ENCODE peak calls at places on chromosomes 7 and 10, in nine cellular contexts. One of them, this sample, is unnamed.

GRCh38 chr7:131010714-131011436 is 276.9 kb upstream of the KLF14 start:
- DNase-seq in endothelial cell of umbilical vein: no peak
- DNase-seq in HL-60: peak
- DNase-seq in IMR-90: peak
- DNase-seq in H1: no peak
- DNase-seq in brain microvascular endothelial cell: no peak
- DNase-seq in GM12864: no peak
- DNase-seq in fibroblast of mammary gland: peak
- DNase-seq in thyroid gland: no peak
- DNase-seq in this sample: no peak

GRCh38 chr7:18610331-18610948 is 114.9 kb downstream of the HDAC9 start:
- DNase-seq in endothelial cell of umbilical vein: peak
- DNase-seq in HL-60: no peak
- DNase-seq in IMR-90: peak
- DNase-seq in H1: peak
- DNase-seq in brain microvascular endothelial cell: peak
- DNase-seq in GM12864: no peak
- DNase-seq in fibroblast of mammary gland: peak
- DNase-seq in thyroid gland: peak
- DNase-seq in this sample: peak

GRCh38 chr10:68829952-68830351 is 2.6 kb downstream of the STOX1 start:
- DNase-seq in endothelial cell of umbilical vein: no peak
- DNase-seq in HL-60: no peak
- DNase-seq in IMR-90: no peak
- DNase-seq in H1: no peak
- DNase-seq in brain microvascular endothelial cell: no peak
- DNase-seq in GM12864: no peak
- DNase-seq in fibroblast of mammary gland: no peak
- DNase-seq in thyroid gland: no peak
- DNase-seq in this sample: no peak

GRCh38 chr7:9939171-9939570 is 1034.5 kb upstream of the PHF14 start:
- DNase-seq in endothelial cell of umbilical vein: no peak
- DNase-seq in HL-60: no peak
- DNase-seq in IMR-90: no peak
- DNase-seq in H1: no peak
- DNase-seq in brain microvascular endothelial cell: no peak
- DNase-seq in GM12864: no peak
- DNase-seq in fibroblast of mammary gland: no peak
- DNase-seq in thyroid gland: no peak
- DNase-seq in this sample: no peak

GRCh38 chr7:131521651-131522163 is 34.7 kb downstream of the PODXL start:
- DNase-seq in endothelial cell of umbilical vein: peak
- DNase-seq in HL-60: no peak
- DNase-seq in IMR-90: no peak
- DNase-seq in H1: no peak
- DNase-seq in brain microvascular endothelial cell: no peak
- DNase-seq in GM12864: no peak
- DNase-seq in fibroblast of mammary gland: no peak
- DNase-seq in thyroid gland: peak
- DNase-seq in this sample: no peak

GRCh38 chr7:73478549-73478948 is 43.5 kb downstream of the BAZ1B start:
- DNase-seq in endothelial cell of umbilical vein: no peak
- DNase-seq in HL-60: no peak
- DNase-seq in IMR-90: no peak
- DNase-seq in H1: no peak
- DNase-seq in brain microvascular endothelial cell: no peak
- DNase-seq in GM12864: no peak
- DNase-seq in fibroblast of mammary gland: no peak
- DNase-seq in thyroid gland: no peak
- DNase-seq in this sample: no peak

GRCh38 chr10:91162495-91163268 is 57.8 kb upstream of the PCGF5 start:
- DNase-seq in endothelial cell of umbilical vein: peak
- DNase-seq in HL-60: no peak
- DNase-seq in IMR-90: peak
- DNase-seq in H1: peak
- DNase-seq in brain microvascular endothelial cell: no peak
- DNase-seq in GM12864: no peak
- DNase-seq in fibroblast of mammary gland: peak
- DNase-seq in thyroid gland: peak
- DNase-seq in this sample: no peak

GRCh38 chr7:891805-892204 is 15.5 kb downstream of the GET4 start:
- DNase-seq in endothelial cell of umbilical vein: no peak
- DNase-seq in HL-60: no peak
- DNase-seq in IMR-90: no peak
- DNase-seq in H1: no peak
- DNase-seq in brain microvascular endothelial cell: no peak
- DNase-seq in GM12864: no peak
- DNase-seq in fibroblast of mammary gland: no peak
- DNase-seq in thyroid gland: no peak
- DNase-seq in this sample: no peak

GRCh38 chr10:122461367-122461728 is at the start of gene HTRA1:
- DNase-seq in endothelial cell of umbilical vein: peak
- DNase-seq in HL-60: no peak
- DNase-seq in IMR-90: peak
- DNase-seq in H1: no peak
- DNase-seq in brain microvascular endothelial cell: no peak
- DNase-seq in GM12864: no peak
- DNase-seq in fibroblast of mammary gland: peak
- DNase-seq in thyroid gland: peak
- DNase-seq in this sample: no peak

DNA sequence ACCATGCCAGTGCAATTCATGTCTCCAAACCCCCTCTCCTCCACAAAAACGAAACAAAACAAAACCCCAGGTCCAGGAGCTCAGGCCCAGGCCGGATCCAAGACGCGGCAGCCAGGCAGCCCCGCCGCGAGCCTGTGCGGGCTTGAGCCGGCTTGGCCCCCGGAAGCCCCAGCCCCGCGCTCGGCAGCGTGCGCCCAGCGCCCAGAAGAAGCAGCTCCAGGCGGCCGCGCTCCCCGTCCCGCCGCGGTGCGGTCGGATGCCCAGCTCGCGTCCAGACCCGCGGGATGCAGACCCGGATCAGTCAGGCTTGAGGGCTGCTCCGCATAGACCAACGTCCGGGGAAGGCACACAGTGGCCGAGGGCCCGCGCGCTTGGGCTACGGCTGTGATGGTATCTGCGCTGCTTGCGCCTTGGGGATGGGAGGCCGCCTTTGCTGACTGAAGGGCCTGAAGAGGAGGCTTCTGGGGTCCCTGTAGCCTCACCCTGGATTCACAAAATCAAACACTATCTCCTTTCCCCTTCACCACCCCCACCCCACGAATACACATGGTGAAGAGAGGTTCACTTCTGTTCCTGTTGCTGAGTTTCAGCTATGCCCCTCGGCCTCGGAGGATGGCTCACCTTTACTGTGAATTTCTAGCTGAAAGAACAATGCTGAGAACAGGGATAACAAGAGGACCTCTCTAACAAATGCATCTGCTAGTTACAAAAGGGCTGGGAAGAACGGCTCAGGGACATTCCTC is 79.9 kb upstream of the EN2 start:
- DNase-seq in endothelial cell of umbilical vein: peak
- DNase-seq in HL-60: no peak
- DNase-seq in IMR-90: peak
- DNase-seq in H1: peak
- DNase-seq in brain microvascular endothelial cell: no peak
- DNase-seq in GM12864: no peak
- DNase-seq in fibroblast of mammary gland: no peak
- DNase-seq in thyroid gland: peak
- DNase-seq in this sample: no peak
- H3K4me3 ChIP-seq in endothelial cell of umbilical vein: no peak
- H3K4me3 ChIP-seq in HL-60: no peak
- H3K4me3 ChIP-seq in IMR-90: no peak
- H3K4me3 ChIP-seq in H1: no peak
- H3K4me3 ChIP-seq in brain microvascular endothelial cell: no peak
- H3K4me3 ChIP-seq in GM12864: no peak
- H3K4me3 ChIP-seq in fibroblast of mammary gland: no peak
- H3K4me3 ChIP-seq in thyroid gland: no peak
- H3K4me3 ChIP-seq in this sample: no peak

GRCh38 chr10:113709221-113709838 is 29.6 kb downstream of the CASP7 start:
- DNase-seq in endothelial cell of umbilical vein: peak
- DNase-seq in HL-60: no peak
- DNase-seq in IMR-90: peak
- DNase-seq in H1: no peak
- DNase-seq in brain microvascular endothelial cell: peak
- DNase-seq in GM12864: no peak
- DNase-seq in fibroblast of mammary gland: peak
- DNase-seq in thyroid gland: peak
- DNase-seq in this sample: peak

GRCh38 chr10:113708640-113709039 is 28.9 kb downstream of the CASP7 start:
- DNase-seq in endothelial cell of umbilical vein: no peak
- DNase-seq in HL-60: no peak
- DNase-seq in IMR-90: no peak
- DNase-seq in H1: no peak
- DNase-seq in brain microvascular endothelial cell: no peak
- DNase-seq in GM12864: no peak
- DNase-seq in fibroblast of mammary gland: no peak
- DNase-seq in thyroid gland: no peak
- DNase-seq in this sample: no peak

GRCh38 chr10:113706623-113707022 is 26.9 kb downstream of the CASP7 start:
- DNase-seq in endothelial cell of umbilical vein: no peak
- DNase-seq in HL-60: no peak
- DNase-seq in IMR-90: no peak
- DNase-seq in H1: no peak
- DNase-seq in brain microvascular endothelial cell: no peak
- DNase-seq in GM12864: no peak
- DNase-seq in fibroblast of mammary gland: no peak
- DNase-seq in thyroid gland: no peak
- DNase-seq in this sample: no peak

GRCh38 chr10:113704637-113705343 is 25.1 kb downstream of the CASP7 start:
- DNase-seq in endothelial cell of umbilical vein: peak
- DNase-seq in HL-60: no peak
- DNase-seq in IMR-90: peak
- DNase-seq in H1: no peak
- DNase-seq in brain microvascular endothelial cell: peak
- DNase-seq in GM12864: no peak
- DNase-seq in fibroblast of mammary gland: peak
- DNase-seq in thyroid gland: peak
- DNase-seq in this sample: no peak

DNA sequence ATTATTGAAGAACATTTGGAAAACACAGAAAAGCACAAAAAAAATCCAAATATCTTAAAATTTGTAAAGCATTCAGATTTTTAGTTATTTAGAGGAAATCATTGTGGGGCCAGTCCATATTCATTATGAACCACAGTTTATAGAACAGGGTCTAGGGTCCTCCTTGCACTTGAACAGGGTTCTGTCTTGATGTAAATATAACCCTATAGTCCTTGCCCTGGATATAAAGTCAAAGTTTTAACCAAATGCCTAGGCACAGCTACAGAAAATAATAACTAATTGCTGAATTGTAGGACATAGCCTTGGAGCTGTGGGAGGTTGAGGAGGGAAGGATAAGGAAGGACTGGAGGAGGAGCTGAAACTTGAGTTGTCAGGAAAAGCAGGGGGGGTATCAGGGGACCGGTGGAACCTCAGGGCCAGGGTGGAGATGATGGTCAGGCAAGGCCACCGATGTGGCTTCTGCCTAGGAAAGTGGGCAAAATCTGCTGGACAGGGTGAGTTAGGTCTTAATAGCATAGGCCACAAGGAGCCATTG is 25.7 kb downstream of the CASP7 start:
- DNase-seq in endothelial cell of umbilical vein: no peak
- DNase-seq in HL-60: no peak
- DNase-seq in IMR-90: no peak
- DNase-seq in H1: no peak
- DNase-seq in brain microvascular endothelial cell: no peak
- DNase-seq in GM12864: no peak
- DNase-seq in fibroblast of mammary gland: no peak
- DNase-seq in thyroid gland: no peak
- DNase-seq in this sample: no peak
- TF ChIP-seq CTCF in endothelial cell of umbilical vein: no peak
- TF ChIP-seq CTCF in HL-60: no peak
- TF ChIP-seq CTCF in IMR-90: no peak
- TF ChIP-seq CTCF in H1: no peak
- TF ChIP-seq CTCF in brain microvascular endothelial cell: no peak
- TF ChIP-seq CTCF in GM12864: no peak
- TF ChIP-seq CTCF in fibroblast of mammary gland: no peak
- TF ChIP-seq CTCF in thyroid gland: no peak
- TF ChIP-seq CTCF in this sample: no peak

GRCh38 chr7:12583181-12583580 is 12.7 kb downstream of the SCIN start:
- DNase-seq in endothelial cell of umbilical vein: no peak
- DNase-seq in HL-60: no peak
- DNase-seq in IMR-90: no peak
- DNase-seq in H1: no peak
- DNase-seq in brain microvascular endothelial cell: no peak
- DNase-seq in GM12864: no peak
- DNase-seq in fibroblast of mammary gland: no peak
- DNase-seq in thyroid gland: no peak
- DNase-seq in this sample: no peak

GRCh38 chr7:12583922-12584321 is 13.4 kb downstream of the SCIN start:
- DNase-seq in endothelial cell of umbilical vein: no peak
- DNase-seq in HL-60: no peak
- DNase-seq in IMR-90: no peak
- DNase-seq in H1: no peak
- DNase-seq in brain microvascular endothelial cell: no peak
- DNase-seq in GM12864: no peak
- DNase-seq in fibroblast of mammary gland: no peak
- DNase-seq in thyroid gland: no peak
- DNase-seq in this sample: no peak

GRCh38 chr7:12582362-12582761 is 11.8 kb downstream of the SCIN start:
- DNase-seq in endothelial cell of umbilical vein: no peak
- DNase-seq in HL-60: no peak
- DNase-seq in IMR-90: no peak
- DNase-seq in H1: no peak
- DNase-seq in brain microvascular endothelial cell: no peak
- DNase-seq in GM12864: no peak
- DNase-seq in fibroblast of mammary gland: no peak
- DNase-seq in thyroid gland: no peak
- DNase-seq in this sample: no peak

GRCh38 chr7:12581897-12582296 is 11.4 kb downstream of the SCIN start:
- DNase-seq in endothelial cell of umbilical vein: no peak
- DNase-seq in HL-60: no peak
- DNase-seq in IMR-90: peak
- DNase-seq in H1: no peak
- DNase-seq in brain microvascular endothelial cell: no peak
- DNase-seq in GM12864: no peak
- DNase-seq in fibroblast of mammary gland: no peak
- DNase-seq in thyroid gland: no peak
- DNase-seq in this sample: no peak

GRCh38 chr7:12584940-12585339 is 14.4 kb downstream of the SCIN start:
- DNase-seq in endothelial cell of umbilical vein: peak
- DNase-seq in HL-60: no peak
- DNase-seq in IMR-90: no peak
- DNase-seq in H1: no peak
- DNase-seq in brain microvascular endothelial cell: peak
- DNase-seq in GM12864: no peak
- DNase-seq in fibroblast of mammary gland: no peak
- DNase-seq in thyroid gland: no peak
- DNase-seq in this sample: no peak
- H3K4me3 ChIP-seq in endothelial cell of umbilical vein: no peak
- H3K4me3 ChIP-seq in HL-60: no peak
- H3K4me3 ChIP-seq in IMR-90: no peak
- H3K4me3 ChIP-seq in H1: no peak
- H3K4me3 ChIP-seq in brain microvascular endothelial cell: no peak
- H3K4me3 ChIP-seq in GM12864: no peak
- H3K4me3 ChIP-seq in fibroblast of mammary gland: no peak
- H3K4me3 ChIP-seq in thyroid gland: no peak
- H3K4me3 ChIP-seq in this sample: no peak

DNA sequence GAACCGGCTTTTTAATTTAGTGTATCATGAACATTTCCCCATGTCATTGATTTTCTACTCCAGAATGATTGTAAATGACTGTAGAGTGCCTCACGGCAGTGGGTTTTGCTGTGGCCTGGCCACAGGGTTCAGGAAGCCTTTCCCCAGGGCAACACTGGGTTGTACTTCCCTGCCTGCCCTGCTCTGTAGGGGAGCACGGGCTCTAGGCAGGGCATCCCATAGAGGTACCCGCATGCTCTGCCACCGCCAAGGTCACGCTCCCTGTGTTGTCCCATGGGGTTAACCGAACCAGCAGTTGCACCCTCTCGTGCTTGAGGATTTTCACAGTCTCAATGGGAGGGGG is 63.8 kb downstream of the BPGM start:
- DNase-seq in endothelial cell of umbilical vein: no peak
- DNase-seq in HL-60: no peak
- DNase-seq in IMR-90: no peak
- DNase-seq in H1: no peak
- DNase-seq in brain microvascular endothelial cell: no peak
- DNase-seq in GM12864: no peak
- DNase-seq in fibroblast of mammary gland: no peak
- DNase-seq in thyroid gland: no peak
- DNase-seq in this sample: no peak
- TF ChIP-seq CTCF in endothelial cell of umbilical vein: no peak
- TF ChIP-seq CTCF in HL-60: no peak
- TF ChIP-seq CTCF in IMR-90: no peak
- TF ChIP-seq CTCF in H1: no peak
- TF ChIP-seq CTCF in brain microvascular endothelial cell: no peak
- TF ChIP-seq CTCF in GM12864: no peak
- TF ChIP-seq CTCF in fibroblast of mammary gland: no peak
- TF ChIP-seq CTCF in thyroid gland: no peak
- TF ChIP-seq CTCF in this sample: no peak